ENCODE peak calls at places on chromosome 10, in five cellular contexts. G, E, W, P and K are unnamed samples.

GRCh38 chr10:77192402-77192801 is 445.2 kb downstream of the KCNMA1 start:
- DNase-seq in G (no peak), E (no peak), W (no peak), P (no peak), K (no peak)

GRCh38 chr10:125201108-125201524 is 40.8 kb upstream of the CTBP2 start:
- DNase-seq in G (no peak), E (no peak), W (no peak), P (peak), K (no peak)

GRCh38 chr10:113059001-113059780 is 109.1 kb downstream of the TCF7L2 start:
- DNase-seq in G (no peak), E (peak), W (peak), P (no peak), K (no peak)

GRCh38 chr10:33163941-33164824 is 170.3 kb downstream of the NRP1 start:
- DNase-seq in G (no peak), E (peak), W (no peak), P (no peak), K (no peak)

GRCh38 chr10:104170610-104171269 is 48.8 kb downstream of the SFR1 start:
- DNase-seq in G (no peak), E (no peak), W (no peak), P (no peak), K (no peak)

GRCh38 chr10:101848894-101849351 is 5.3 kb upstream of the KCNIP2 start:
- DNase-seq in G (no peak), E (no peak), W (no peak), P (no peak), K (no peak)

GRCh38 chr10:80204801-80205477 is 398 bp downstream of the ANXA11 start:
- DNase-seq in G (peak), E (no peak), W (peak), P (no peak), K (peak)

GRCh38 chr10:113549856-113550255 is 3.0 kb upstream of the HABP2 start:
- DNase-seq in G (no peak), E (no peak), W (peak), P (no peak), K (no peak)

GRCh38 chr10:135601-136464 is 578 bp downstream of the ZMYND11 start:
- DNase-seq in G (peak), E (peak), W (peak), P (no peak), K (peak)

GRCh38 chr10:43226441-43226840 is 40.4 kb downstream of the RASGEF1A start:
- DNase-seq in G (no peak), E (no peak), W (no peak), P (no peak), K (no peak)

GRCh38 chr10:52858722-52859121 is 86.1 kb upstream of the MBL2 start:
- DNase-seq in G (no peak), E (no peak), W (no peak), P (no peak), K (no peak)

GRCh38 chr10:1249142-1249541 is 193.0 kb downstream of the WDR37 start:
- DNase-seq in G (no peak), E (no peak), W (no peak), P (no peak), K (no peak)

DNA sequence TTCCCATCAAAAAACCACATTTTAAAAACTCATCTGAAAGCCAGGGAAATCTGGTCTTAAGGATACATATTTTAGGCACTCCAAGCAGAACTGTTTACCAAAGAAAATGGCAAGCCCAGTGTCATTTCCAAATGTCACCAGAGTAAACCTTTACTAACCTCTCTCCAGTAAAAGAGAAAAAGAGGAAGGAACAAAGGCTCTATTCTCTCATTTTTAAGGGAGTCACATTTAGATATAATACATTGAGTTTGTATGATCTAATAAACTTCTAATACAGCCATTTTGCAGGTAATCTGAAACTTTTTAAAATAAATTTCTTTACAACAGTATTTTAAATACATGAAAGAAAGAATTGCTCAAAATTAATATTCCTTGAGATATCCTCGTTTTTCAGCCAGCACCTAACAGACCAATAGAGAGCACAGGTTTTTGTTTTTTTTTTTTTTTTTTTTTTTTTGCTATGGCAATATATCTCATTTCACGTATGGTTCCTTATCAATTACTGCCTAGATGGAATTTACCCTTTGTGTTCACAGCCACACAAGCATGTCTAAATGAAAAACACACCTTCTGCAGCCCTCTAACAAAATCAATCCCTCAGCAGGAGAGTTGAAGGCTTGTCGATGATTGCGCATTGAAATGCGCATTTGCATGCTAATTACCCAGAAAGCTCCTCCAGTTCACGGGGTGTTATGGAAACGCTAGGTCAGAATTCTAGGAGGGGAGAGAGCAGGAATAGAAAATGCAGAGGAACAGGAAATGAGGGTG is 39.8 kb upstream of the MSRB2 start:
- DNase-seq in G (peak), E (no peak), W (no peak), P (no peak), K (no peak)
- TF ChIP-seq FOXM1 in G (no peak), E (no peak), W (no peak), P (no peak), K (no peak)

GRCh38 chr10:31926765-31927596 is 1.6 kb downstream of the ARHGAP12 start:
- DNase-seq in G (peak), E (no peak), W (peak), P (no peak), K (no peak)

GRCh38 chr10:31928531-31929259 is at the start of gene ARHGAP12:
- DNase-seq in G (peak), E (peak), W (peak), P (no peak), K (peak)

GRCh38 chr10:31927597-31928530 is 767 bp downstream of the ARHGAP12 start:
- DNase-seq in G (peak), E (peak), W (peak), P (no peak), K (peak)

GRCh38 chr10:31929986-31930675 is 1.5 kb upstream of the ARHGAP12 start:
- DNase-seq in G (peak), E (no peak), W (no peak), P (no peak), K (no peak)

DNA sequence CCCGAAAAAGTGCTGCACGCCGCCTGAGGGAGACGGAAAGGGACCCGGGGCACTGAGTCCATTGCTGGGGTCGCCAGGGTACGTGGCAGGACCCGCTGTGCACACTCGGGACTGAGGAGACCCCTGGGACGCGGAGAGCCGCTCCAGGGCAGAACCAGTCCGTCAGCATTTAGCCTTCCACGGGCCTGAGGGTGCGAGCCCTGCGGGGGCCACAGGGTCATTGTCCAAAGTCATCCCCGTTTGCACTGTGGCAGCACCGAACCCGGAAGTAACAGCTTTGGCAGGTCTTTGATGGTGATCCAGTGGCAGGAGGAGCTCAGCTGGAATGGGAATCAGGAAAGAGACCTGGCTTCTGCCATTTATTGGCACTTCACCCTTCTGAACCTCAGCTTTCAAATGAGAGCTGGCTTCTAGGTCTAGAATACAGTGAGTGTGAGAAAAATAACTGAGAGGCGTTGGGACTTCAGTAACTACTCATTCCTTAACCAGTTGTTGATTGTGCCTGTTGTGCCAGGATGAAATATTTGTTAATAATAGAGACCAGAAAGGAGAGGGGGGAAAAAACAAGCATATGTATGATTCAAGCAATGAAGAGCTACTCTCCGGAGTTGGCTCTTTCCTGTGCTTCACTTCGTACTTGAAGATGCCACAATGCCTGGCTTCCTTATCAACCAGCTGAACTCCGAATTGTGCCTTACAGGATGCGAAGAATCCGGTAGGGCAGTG is 792 bp upstream of the ARHGAP12 start:
- DNase-seq in G (peak), E (peak), W (no peak), P (no peak), K (peak)
- TF ChIP-seq FOXM1 in G (no peak), E (no peak), W (no peak), P (no peak), K (no peak)

GRCh38 chr10:10871312-10871711 is 146.4 kb upstream of the CELF2 start:
- DNase-seq in G (no peak), E (no peak), W (no peak), P (no peak), K (no peak)

GRCh38 chr10:10872035-10872673 is 145.5 kb upstream of the CELF2 start:
- DNase-seq in G (no peak), E (no peak), W (no peak), P (no peak), K (no peak)

GRCh38 chr10:10872706-10873276 is 144.9 kb upstream of the CELF2 start:
- DNase-seq in G (no peak), E (no peak), W (no peak), P (no peak), K (no peak)

GRCh38 chr10:10870523-10871241 is 147.0 kb upstream of the CELF2 start:
- DNase-seq in G (no peak), E (no peak), W (no peak), P (peak), K (peak)

GRCh38 chr10:10869592-10869991 is 148.1 kb upstream of the CELF2 start:
- DNase-seq in G (peak), E (no peak), W (no peak), P (peak), K (no peak)
- TF ChIP-seq FOXM1 in G (no peak), E (no peak), W (no peak), P (peak), K (no peak)

GRCh38 chr10:132099701-132100481 is 34.1 kb downstream of the JAKMIP3 start:
- DNase-seq in G (no peak), E (no peak), W (no peak), P (no peak), K (no peak)

GRCh38 chr10:132096863-132097478 is 31.2 kb downstream of the JAKMIP3 start:
- DNase-seq in G (no peak), E (no peak), W (no peak), P (no peak), K (no peak)

GRCh38 chr10:132097609-132098377 is 32.0 kb downstream of the JAKMIP3 start:
- DNase-seq in G (no peak), E (no peak), W (no peak), P (no peak), K (no peak)

GRCh38 chr10:132100556-132101349 is 35.0 kb downstream of the JAKMIP3 start:
- DNase-seq in G (no peak), E (no peak), W (no peak), P (no peak), K (no peak)

DNA sequence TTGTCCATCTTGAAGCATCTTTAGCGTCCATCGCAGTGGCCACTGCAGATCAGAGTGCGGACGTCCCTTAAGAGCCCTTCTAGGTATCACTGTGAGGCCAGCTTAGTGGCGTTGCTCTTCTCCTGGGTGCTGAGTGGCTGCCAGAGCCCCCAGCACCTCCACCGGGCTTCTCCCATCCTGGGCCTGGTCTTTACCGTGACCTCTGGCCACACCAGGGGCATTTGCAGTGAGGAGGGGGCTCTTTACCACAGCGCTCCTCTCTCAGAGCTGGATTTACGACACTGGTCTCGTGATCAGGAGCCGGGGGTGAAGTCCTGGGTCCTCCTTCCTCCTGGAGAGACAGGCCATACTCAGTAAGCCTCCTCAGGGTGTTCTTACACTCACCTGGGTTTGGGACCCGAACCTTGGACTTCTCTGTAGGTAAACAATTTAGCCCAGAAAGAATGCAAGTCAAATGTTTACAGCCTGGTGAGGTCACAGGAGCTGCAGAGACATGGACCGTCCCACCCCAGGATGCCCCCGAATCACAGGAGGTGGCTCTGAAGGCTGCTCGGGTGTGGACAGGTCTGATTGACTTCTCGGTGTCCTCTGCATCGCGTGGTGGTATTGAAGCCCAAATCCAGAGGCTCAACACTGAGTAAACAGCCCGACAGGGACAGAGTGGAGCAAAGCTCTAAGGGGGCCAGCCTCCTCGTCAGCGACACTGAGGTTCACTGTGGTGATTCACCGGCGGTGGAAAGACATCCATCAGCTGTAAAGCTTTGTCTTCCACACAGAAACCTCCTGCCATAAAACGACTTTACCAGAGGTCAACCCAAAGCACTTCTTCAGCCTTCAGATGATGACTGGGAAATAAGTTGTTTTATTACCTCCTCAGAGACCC is 33.0 kb downstream of the JAKMIP3 start:
- DNase-seq in G (no peak), E (peak), W (no peak), P (no peak), K (no peak)
- TF ChIP-seq FOXM1 in G (no peak), E (no peak), W (no peak), P (no peak), K (no peak)